ENCODE peak calls at places on chromosome 1, in seven cellular contexts. One of them, this sample, is unnamed.
A peak's percentile ranks its signal among the peaks of the same experiment; 100 is the strongest.

GRCh38 chr1:34929853-34930701 is 627 bp upstream of the DLGAP3 start:
- DNase-seq in pancreas: no peak
- DNase-seq in neural progenitor cell: peak; percentile 79
- DNase-seq in tibial nerve: no peak
- DNase-seq in GM23248: no peak
- DNase-seq in right lobe of liver: no peak
- DNase-seq in tibial artery: no peak
- DNase-seq in this sample: no peak

GRCh38 chr1:53370369-53370961 is 42.6 kb upstream of the LRP8 start:
- DNase-seq in neural progenitor cell: no peak
- DNase-seq in right lobe of liver: peak; percentile 50
- DNase-seq in GM23248: no peak
- DNase-seq in pancreas: no peak
- DNase-seq in tibial nerve: no peak
- DNase-seq in tibial artery: peak; percentile 9
- DNase-seq in this sample: no peak

GRCh38 chr1:94321662-94322061 is 84.3 kb upstream of the ARHGAP29 start:
- DNase-seq in tibial artery: no peak
- DNase-seq in pancreas: no peak
- DNase-seq in neural progenitor cell: no peak
- DNase-seq in tibial nerve: no peak
- DNase-seq in GM23248: no peak
- DNase-seq in right lobe of liver: no peak
- DNase-seq in this sample: no peak

GRCh38 chr1:17998889-17999288 is 108.7 kb upstream of the IGSF21 start:
- DNase-seq in tibial artery: no peak
- DNase-seq in GM23248: peak; percentile 21
- DNase-seq in right lobe of liver: no peak
- DNase-seq in tibial nerve: no peak
- DNase-seq in neural progenitor cell: no peak
- DNase-seq in pancreas: no peak
- DNase-seq in this sample: no peak

GRCh38 chr1:246725191-246725590 is 982 bp downstream of the SCCPDH start:
- DNase-seq in right lobe of liver: no peak
- DNase-seq in tibial artery: no peak
- DNase-seq in pancreas: no peak
- DNase-seq in tibial nerve: no peak
- DNase-seq in GM23248: peak; percentile 17
- DNase-seq in neural progenitor cell: no peak
- DNase-seq in this sample: no peak

GRCh38 chr1:209023790-209024189 is 559.7 kb upstream of the CAMK1G start:
- DNase-seq in tibial artery: no peak
- DNase-seq in neural progenitor cell: no peak
- DNase-seq in tibial nerve: no peak
- DNase-seq in GM23248: no peak
- DNase-seq in right lobe of liver: no peak
- DNase-seq in pancreas: no peak
- DNase-seq in this sample: no peak

GRCh38 chr1:1213919-1214599 is at the start of gene TNFRSF4:
- DNase-seq in right lobe of liver: no peak
- DNase-seq in neural progenitor cell: no peak
- DNase-seq in tibial artery: no peak
- DNase-seq in tibial nerve: no peak
- DNase-seq in pancreas: no peak
- DNase-seq in GM23248: no peak
- DNase-seq in this sample: peak; percentile 36

GRCh38 chr1:227766015-227766634 is 30.9 kb downstream of the SNAP47 start:
- DNase-seq in right lobe of liver: peak; percentile 57
- DNase-seq in tibial nerve: no peak
- DNase-seq in pancreas: peak; percentile 40
- DNase-seq in neural progenitor cell: no peak
- DNase-seq in tibial artery: no peak
- DNase-seq in GM23248: peak; percentile 15
- DNase-seq in this sample: peak; percentile 74

GRCh38 chr1:193211539-193211938 is 25.1 kb upstream of the B3GALT2 start:
- DNase-seq in tibial artery: no peak
- DNase-seq in tibial nerve: no peak
- DNase-seq in neural progenitor cell: no peak
- DNase-seq in right lobe of liver: no peak
- DNase-seq in pancreas: no peak
- DNase-seq in GM23248: peak; percentile 81
- DNase-seq in this sample: no peak

GRCh38 chr1:203475012-203475981 is at the start of gene PRELP:
- DNase-seq in pancreas: peak; percentile 28
- DNase-seq in GM23248: peak; percentile 26
- DNase-seq in tibial nerve: peak; percentile 88
- DNase-seq in right lobe of liver: no peak
- DNase-seq in neural progenitor cell: peak; percentile 79
- DNase-seq in tibial artery: peak; percentile 80
- DNase-seq in this sample: no peak

GRCh38 chr1:114079596-114080190 is 74.0 kb downstream of the SYT6 start:
- DNase-seq in neural progenitor cell: peak; percentile 31
- DNase-seq in right lobe of liver: no peak
- DNase-seq in pancreas: no peak
- DNase-seq in GM23248: no peak
- DNase-seq in tibial nerve: no peak
- DNase-seq in tibial artery: no peak
- DNase-seq in this sample: no peak

GRCh38 chr1:199693724-199694123 is 333.8 kb upstream of the NR5A2 start:
- DNase-seq in pancreas: no peak
- DNase-seq in right lobe of liver: no peak
- DNase-seq in tibial artery: no peak
- DNase-seq in neural progenitor cell: no peak
- DNase-seq in tibial nerve: no peak
- DNase-seq in GM23248: no peak
- DNase-seq in this sample: no peak

GRCh38 chr1:168920456-168921094 is 185.9 kb upstream of the ATP1B1 start:
- DNase-seq in tibial nerve: peak; percentile 9
- DNase-seq in GM23248: peak; percentile 45
- DNase-seq in pancreas: no peak
- DNase-seq in right lobe of liver: no peak
- DNase-seq in neural progenitor cell: no peak
- DNase-seq in tibial artery: peak; percentile 44
- DNase-seq in this sample: no peak

GRCh38 chr1:15345711-15346355 is 63.9 kb upstream of the EFHD2 start:
- DNase-seq in tibial artery: peak; percentile 72
- DNase-seq in neural progenitor cell: no peak
- DNase-seq in right lobe of liver: peak; percentile 66
- DNase-seq in pancreas: no peak
- DNase-seq in tibial nerve: no peak
- DNase-seq in GM23248: no peak
- DNase-seq in this sample: peak; percentile 50

GRCh38 chr1:27106561-27107323 is 48.2 kb downstream of the SLC9A1 start:
- DNase-seq in neural progenitor cell: no peak
- DNase-seq in pancreas: no peak
- DNase-seq in right lobe of liver: no peak
- DNase-seq in tibial artery: no peak
- DNase-seq in tibial nerve: no peak
- DNase-seq in GM23248: no peak
- DNase-seq in this sample: no peak

GRCh38 chr1:14980801-14981200 is 172.7 kb upstream of the TMEM51 start:
- DNase-seq in tibial nerve: no peak
- DNase-seq in right lobe of liver: no peak
- DNase-seq in GM23248: peak; percentile 42
- DNase-seq in tibial artery: no peak
- DNase-seq in pancreas: no peak
- DNase-seq in neural progenitor cell: peak; percentile 36
- DNase-seq in this sample: no peak

GRCh38 chr1:219304227-219305226 is 130.8 kb downstream of the LYPLAL1 start:
- DNase-seq in tibial nerve: no peak
- DNase-seq in GM23248: peak; percentile 81
- DNase-seq in right lobe of liver: no peak
- DNase-seq in pancreas: peak; percentile 21
- DNase-seq in neural progenitor cell: no peak
- DNase-seq in tibial artery: no peak
- DNase-seq in this sample: no peak

GRCh38 chr1:173506437-173506836 is 29.3 kb downstream of the PRDX6 start:
- DNase-seq in GM23248: no peak
- DNase-seq in tibial artery: no peak
- DNase-seq in right lobe of liver: peak; percentile 84
- DNase-seq in neural progenitor cell: no peak
- DNase-seq in tibial nerve: no peak
- DNase-seq in pancreas: peak; percentile 26
- DNase-seq in this sample: no peak

GRCh38 chr1:234589854-234590620 is 19.9 kb downstream of the IRF2BP2 start:
- DNase-seq in pancreas: no peak
- DNase-seq in tibial nerve: no peak
- DNase-seq in GM23248: peak; percentile 33
- DNase-seq in tibial artery: no peak
- DNase-seq in neural progenitor cell: no peak
- DNase-seq in right lobe of liver: no peak
- DNase-seq in this sample: no peak

GRCh38 chr1:245051349-245052221 is 103.2 kb upstream of the KIF26B start:
- DNase-seq in neural progenitor cell: no peak
- DNase-seq in GM23248: no peak
- DNase-seq in tibial nerve: peak; percentile 11
- DNase-seq in tibial artery: peak; percentile 29
- DNase-seq in right lobe of liver: no peak
- DNase-seq in pancreas: peak; percentile 32
- DNase-seq in this sample: no peak

GRCh38 chr1:168386949-168387586 is 106.4 kb downstream of the TBX19 start:
- DNase-seq in GM23248: peak; percentile 41
- DNase-seq in tibial artery: no peak
- DNase-seq in pancreas: peak; percentile 43
- DNase-seq in right lobe of liver: peak; percentile 70
- DNase-seq in tibial nerve: no peak
- DNase-seq in neural progenitor cell: peak; percentile 68
- DNase-seq in this sample: peak; percentile 67

GRCh38 chr1:113659010-113659409 is 100.3 kb downstream of the PHTF1 start:
- DNase-seq in right lobe of liver: no peak
- DNase-seq in pancreas: no peak
- DNase-seq in tibial artery: no peak
- DNase-seq in neural progenitor cell: no peak
- DNase-seq in GM23248: no peak
- DNase-seq in tibial nerve: no peak
- DNase-seq in this sample: no peak

GRCh38 chr1:201461783-201462441 is 7.1 kb downstream of the PHLDA3 start:
- DNase-seq in right lobe of liver: no peak
- DNase-seq in GM23248: peak; percentile 99
- DNase-seq in tibial nerve: peak; percentile 77
- DNase-seq in tibial artery: peak; percentile 96
- DNase-seq in neural progenitor cell: no peak
- DNase-seq in pancreas: peak; percentile 53
- DNase-seq in this sample: no peak

GRCh38 chr1:184386271-184387068 is at the start of gene C1orf21:
- DNase-seq in neural progenitor cell: peak; percentile 93
- DNase-seq in pancreas: peak; percentile 91
- DNase-seq in tibial nerve: peak; percentile 84
- DNase-seq in tibial artery: peak; percentile 87
- DNase-seq in right lobe of liver: peak; percentile 92
- DNase-seq in GM23248: peak; percentile 93
- DNase-seq in this sample: peak; percentile 16

GRCh38 chr1:16971330-16972209 is 8.8 kb downstream of the MFAP2 start:
- DNase-seq in GM23248: peak; percentile 75
- DNase-seq in neural progenitor cell: peak; percentile 85
- DNase-seq in tibial artery: peak; percentile 48
- DNase-seq in pancreas: no peak
- DNase-seq in right lobe of liver: no peak
- DNase-seq in tibial nerve: no peak
- DNase-seq in this sample: no peak

GRCh38 chr1:93804412-93804811 is 74.6 kb downstream of the DNTTIP2 start:
- DNase-seq in tibial nerve: no peak
- DNase-seq in GM23248: peak; percentile 94
- DNase-seq in neural progenitor cell: no peak
- DNase-seq in pancreas: no peak
- DNase-seq in tibial artery: no peak
- DNase-seq in right lobe of liver: no peak
- DNase-seq in this sample: no peak

GRCh38 chr1:31646259-31646960 is 1.7 kb upstream of the PEF1 start:
- DNase-seq in GM23248: no peak
- DNase-seq in pancreas: no peak
- DNase-seq in tibial nerve: no peak
- DNase-seq in right lobe of liver: no peak
- DNase-seq in tibial artery: no peak
- DNase-seq in neural progenitor cell: no peak
- DNase-seq in this sample: no peak

GRCh38 chr1:94883688-94884087 is 43.2 kb downstream of the CNN3 start:
- DNase-seq in tibial nerve: no peak
- DNase-seq in pancreas: no peak
- DNase-seq in right lobe of liver: no peak
- DNase-seq in tibial artery: no peak
- DNase-seq in neural progenitor cell: no peak
- DNase-seq in GM23248: peak; percentile 78
- DNase-seq in this sample: no peak

GRCh38 chr1:228274452-228275153 is 66.8 kb downstream of the OBSCN start:
- DNase-seq in neural progenitor cell: no peak
- DNase-seq in GM23248: no peak
- DNase-seq in right lobe of liver: peak; percentile 48
- DNase-seq in tibial nerve: no peak
- DNase-seq in pancreas: peak; percentile 10
- DNase-seq in tibial artery: no peak
- DNase-seq in this sample: no peak

DNA sequence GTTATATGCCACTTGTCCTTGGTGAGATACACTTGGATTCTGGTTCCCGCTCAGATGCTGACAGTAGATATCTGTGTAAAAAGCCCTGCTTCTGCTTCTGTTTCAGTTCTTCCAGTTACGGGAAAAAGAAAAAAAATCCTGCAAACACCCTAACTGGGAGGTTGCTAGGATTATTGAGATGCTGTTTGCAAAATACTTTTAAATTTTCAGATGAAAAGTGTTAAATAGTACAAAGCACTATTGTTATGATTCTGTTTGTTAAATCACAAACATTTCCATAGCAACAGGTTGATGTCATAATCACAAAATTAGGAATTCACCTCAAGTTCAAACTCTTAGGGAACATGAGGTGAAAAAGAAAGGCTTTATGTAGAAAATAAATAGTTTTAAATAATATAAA is 232.3 kb downstream of the HMCN1 start:
- DNase-seq in GM23248: peak; percentile 19
- DNase-seq in neural progenitor cell: no peak
- DNase-seq in tibial nerve: no peak
- DNase-seq in tibial artery: no peak
- DNase-seq in pancreas: no peak
- DNase-seq in right lobe of liver: no peak
- DNase-seq in this sample: no peak
- H3K27ac ChIP-seq in GM23248: peak overlapping the region; percentile 20
- H3K27ac ChIP-seq in neural progenitor cell: no peak overlapping the region
- H3K27ac ChIP-seq in tibial nerve: peak overlapping the region; percentile 6
- H3K27ac ChIP-seq in tibial artery: peak overlapping the region; percentile 42
- H3K27ac ChIP-seq in pancreas: no peak overlapping the region
- H3K27ac ChIP-seq in right lobe of liver: no peak overlapping the region
- H3K27ac ChIP-seq in this sample: no peak overlapping the region

GRCh38 chr1:2350911-2351655 is 40.3 kb downstream of the MORN1 start:
- DNase-seq in pancreas: no peak
- DNase-seq in neural progenitor cell: no peak
- DNase-seq in GM23248: no peak
- DNase-seq in tibial nerve: no peak
- DNase-seq in tibial artery: peak; percentile 12
- DNase-seq in right lobe of liver: peak; percentile 38
- DNase-seq in this sample: no peak
- H3K36me3 ChIP-seq in pancreas: no peaks in the 10 kb centered on the region
- H3K36me3 ChIP-seq in neural progenitor cell: no peaks in the 10 kb centered on the region
- H3K36me3 ChIP-seq in GM23248: no peaks in the 10 kb centered on the region
- H3K36me3 ChIP-seq in tibial nerve: no peaks in the 10 kb centered on the region
- H3K36me3 ChIP-seq in tibial artery: no peaks in the 10 kb centered on the region
- H3K36me3 ChIP-seq in right lobe of liver: no peaks in the 10 kb centered on the region
- H3K36me3 ChIP-seq in this sample: no peaks in the 10 kb centered on the region

GRCh38 chr1:29349871-29350491 is 113.7 kb downstream of the PTPRU start:
- DNase-seq in tibial artery: no peak
- DNase-seq in right lobe of liver: no peak
- DNase-seq in tibial nerve: no peak
- DNase-seq in pancreas: no peak
- DNase-seq in neural progenitor cell: no peak
- DNase-seq in GM23248: no peak
- DNase-seq in this sample: no peak
- H3K4me3 ChIP-seq in tibial artery: no peak overlapping the region
- H3K4me3 ChIP-seq in right lobe of liver: no peak overlapping the region
- H3K4me3 ChIP-seq in tibial nerve: no peak overlapping the region
- H3K4me3 ChIP-seq in pancreas: no peak overlapping the region
- H3K4me3 ChIP-seq in neural progenitor cell: no peak overlapping the region
- H3K4me3 ChIP-seq in GM23248: no peak overlapping the region
- H3K4me3 ChIP-seq in this sample: no peak overlapping the region

GRCh38 chr1:175725684-175726083 is 17.7 kb downstream of the TNR start:
- DNase-seq in pancreas: no peak
- DNase-seq in GM23248: peak; percentile 34
- DNase-seq in tibial nerve: no peak
- DNase-seq in neural progenitor cell: peak; percentile 83
- DNase-seq in right lobe of liver: no peak
- DNase-seq in tibial artery: no peak
- DNase-seq in this sample: no peak
- H3K27ac ChIP-seq in pancreas: no peak overlapping the region
- H3K27ac ChIP-seq in GM23248: no peak overlapping the region
- H3K27ac ChIP-seq in tibial nerve: no peak overlapping the region
- H3K27ac ChIP-seq in neural progenitor cell: no peak overlapping the region
- H3K27ac ChIP-seq in right lobe of liver: no peak overlapping the region
- H3K27ac ChIP-seq in tibial artery: no peak overlapping the region
- H3K27ac ChIP-seq in this sample: no peak overlapping the region

This sample was measured in effector memory CD4-positive, alpha-beta T cell.